ENCODE peak calls at places on chromosomes 7 and 10, in seven cellular contexts. One of them, this sample, is unnamed.
A peak's percentile ranks its signal among the peaks of the same experiment; 100 is the strongest.

GRCh38 chr7:157544226-157544625 is 207.4 kb downstream of the DNAJB6 start:
- DNase-seq in nucleus accumbens: no peak
- DNase-seq in ACHN: no peak
- DNase-seq in NCI-H1092: no peak
- DNase-seq in breast epithelium: no peak
- DNase-seq in endothelial cell: no peak
- DNase-seq in AML-193: no peak
- DNase-seq in this sample: no peak

GRCh38 chr7:112410087-112410486 is 40.2 kb upstream of the IFRD1 start:
- DNase-seq in nucleus accumbens: no peak
- DNase-seq in ACHN: no peak
- DNase-seq in NCI-H1092: no peak
- DNase-seq in breast epithelium: no peak
- DNase-seq in endothelial cell: no peak
- DNase-seq in AML-193: no peak
- DNase-seq in this sample: no peak

GRCh38 chr7:42093361-42093905 is 143.6 kb downstream of the GLI3 start:
- DNase-seq in nucleus accumbens: no peak
- DNase-seq in ACHN: no peak
- DNase-seq in NCI-H1092: no peak
- DNase-seq in breast epithelium: no peak
- DNase-seq in endothelial cell: no peak
- DNase-seq in AML-193: no peak
- DNase-seq in this sample: no peak

GRCh38 chr7:107045195-107045960 is 873 bp downstream of the PRKAR2B start:
- DNase-seq in nucleus accumbens: no peak
- DNase-seq in ACHN: peak; percentile 33
- DNase-seq in NCI-H1092: no peak
- DNase-seq in breast epithelium: no peak
- DNase-seq in endothelial cell: peak; percentile 9
- DNase-seq in AML-193: no peak
- DNase-seq in this sample: peak; percentile 59

GRCh38 chr10:30750971-30751677 is 121.6 kb upstream of the LYZL2 start:
- DNase-seq in nucleus accumbens: no peak
- DNase-seq in ACHN: no peak
- DNase-seq in NCI-H1092: no peak
- DNase-seq in breast epithelium: no peak
- DNase-seq in endothelial cell: no peak
- DNase-seq in AML-193: no peak
- DNase-seq in this sample: no peak

GRCh38 chr7:2894118-2894940 is 50.2 kb upstream of the GNA12 start:
- DNase-seq in nucleus accumbens: no peak
- DNase-seq in ACHN: no peak
- DNase-seq in NCI-H1092: peak; percentile 44
- DNase-seq in breast epithelium: no peak
- DNase-seq in endothelial cell: no peak
- DNase-seq in AML-193: no peak
- DNase-seq in this sample: peak; percentile 72

GRCh38 chr7:119545118-119545517 is 727.9 kb upstream of the KCND2 start:
- DNase-seq in nucleus accumbens: no peak
- DNase-seq in ACHN: no peak
- DNase-seq in NCI-H1092: no peak
- DNase-seq in breast epithelium: no peak
- DNase-seq in endothelial cell: no peak
- DNase-seq in AML-193: no peak
- DNase-seq in this sample: no peak

GRCh38 chr10:101830322-101831168 is 12.3 kb upstream of the OGA start:
- DNase-seq in nucleus accumbens: peak; percentile 23
- DNase-seq in ACHN: peak; percentile 86
- DNase-seq in NCI-H1092: peak; percentile 44
- DNase-seq in breast epithelium: peak; percentile 87
- DNase-seq in endothelial cell: peak; percentile 82
- DNase-seq in AML-193: peak; percentile 81
- DNase-seq in this sample: peak; percentile 93

GRCh38 chr10:130111115-130111847 is 651 bp upstream of the C10orf143 start:
- DNase-seq in nucleus accumbens: peak; percentile 99
- DNase-seq in ACHN: peak; percentile 98
- DNase-seq in NCI-H1092: peak; percentile 92
- DNase-seq in breast epithelium: peak; percentile 97
- DNase-seq in endothelial cell: peak; percentile 89
- DNase-seq in AML-193: peak; percentile 96
- DNase-seq in this sample: peak; percentile 95

GRCh38 chr10:35384265-35384868 is 48.1 kb downstream of the CCNY start:
- DNase-seq in nucleus accumbens: no peak
- DNase-seq in ACHN: no peak
- DNase-seq in NCI-H1092: no peak
- DNase-seq in breast epithelium: no peak
- DNase-seq in endothelial cell: no peak
- DNase-seq in AML-193: no peak
- DNase-seq in this sample: no peak

GRCh38 chr10:61896854-61897661 is 4.4 kb upstream of the ARID5B start:
- DNase-seq in nucleus accumbens: peak; percentile 45
- DNase-seq in ACHN: peak; percentile 61
- DNase-seq in NCI-H1092: no peak
- DNase-seq in breast epithelium: peak; percentile 59
- DNase-seq in endothelial cell: peak; percentile 74
- DNase-seq in AML-193: peak; percentile 45
- DNase-seq in this sample: peak; percentile 92

GRCh38 chr10:31171402-31172120 is 139.9 kb upstream of the ZNF438 start:
- DNase-seq in nucleus accumbens: no peak
- DNase-seq in ACHN: no peak
- DNase-seq in NCI-H1092: no peak
- DNase-seq in breast epithelium: no peak
- DNase-seq in endothelial cell: no peak
- DNase-seq in AML-193: no peak
- DNase-seq in this sample: no peak

GRCh38 chr10:129455625-129456024 is 11.4 kb upstream of the MGMT start:
- DNase-seq in nucleus accumbens: no peak
- DNase-seq in ACHN: no peak
- DNase-seq in NCI-H1092: no peak
- DNase-seq in breast epithelium: no peak
- DNase-seq in endothelial cell: no peak
- DNase-seq in AML-193: no peak
- DNase-seq in this sample: no peak